ENCODE peak calls at places on chromosomes 2 and 18, in ten cellular contexts. V is upper lobe of left lung; O is aorta; X is tibial nerve; M is suprapubic skin; H is spleen; U is GM23248; J is CD8-positive, alpha-beta T cell; N is PC-3; C is gastrocnemius medialis. F is an unnamed sample.
A peak's percentile ranks its signal among the peaks of the same experiment; 100 is the strongest.

GRCh38 chr2:199861116-199861774 is 10.3 kb upstream of the FTCDNL1 start:
- DNase-seq in M (no peak), U (peak; percentile 54), X (no peak), O (no peak), J (no peak), C (no peak), H (no peak), N (peak; percentile 47), V (no peak), F (no peak)

GRCh38 chr18:9690418-9691178 is 17.5 kb upstream of the RAB31 start:
- DNase-seq in U (no peak), H (no peak), C (no peak), X (no peak), V (no peak), O (no peak), J (no peak), M (no peak), N (no peak), F (no peak)

GRCh38 chr2:241473399-241473798 is 35.0 kb downstream of the STK25 start:
- DNase-seq in J (no peak), M (no peak), O (peak; percentile 15), H (peak; percentile 24), V (no peak), X (no peak), C (no peak), N (no peak), U (no peak), F (no peak)

GRCh38 chr2:28507806-28508764 is 12.2 kb downstream of the PLB1 start:
- DNase-seq in V (no peak), H (no peak), M (no peak), J (no peak), U (no peak), X (no peak), C (no peak), O (no peak), N (peak; percentile 95), F (peak; percentile 13)

GRCh38 chr2:75560768-75561565 is at the start of gene EVA1A:
- DNase-seq in X (no peak), N (peak; percentile 72), C (no peak), M (no peak), O (peak; percentile 73), H (no peak), J (no peak), V (peak; percentile 70), U (peak; percentile 88), F (peak; percentile 91)

GRCh38 chr2:71072492-71072891 is 4.0 kb downstream of the NAGK start:
- DNase-seq in U (no peak), C (no peak), X (no peak), O (no peak), H (peak; percentile 85), J (no peak), M (no peak), V (no peak), N (no peak), F (no peak)

GRCh38 chr18:62436636-62437519 is 85.9 kb upstream of the ZCCHC2 start:
- DNase-seq in M (peak; percentile 94), N (peak; percentile 55), H (peak; percentile 81), U (peak; percentile 90), O (peak; percentile 97), X (peak; percentile 80), C (peak; percentile 96), J (peak; percentile 11), V (peak; percentile 82), F (peak; percentile 57)

GRCh38 chr2:75605770-75606535 is 40.6 kb upstream of the MRPL19 start:
- DNase-seq in H (no peak), J (no peak), O (no peak), V (peak; percentile 68), C (no peak), N (peak; percentile 98), U (peak; percentile 99), X (no peak), M (no peak), F (no peak)

GRCh38 chr2:94986392-94986963 is 39.0 kb upstream of the MAL start:
- DNase-seq in X (no peak), J (peak; percentile 45), M (no peak), U (peak; percentile 77), V (peak; percentile 69), H (no peak), O (no peak), N (peak; percentile 80), C (no peak), F (peak; percentile 29)

GRCh38 chr18:48728204-48728833 is 189.5 kb downstream of the CTIF start:
- DNase-seq in O (peak; percentile 87), V (peak; percentile 43), J (no peak), C (peak; percentile 54), M (no peak), U (peak; percentile 97), X (no peak), H (no peak), N (peak; percentile 83), F (peak; percentile 18)

GRCh38 chr2:64688909-64689308 is 35.2 kb upstream of the SERTAD2 start:
- DNase-seq in O (no peak), J (no peak), C (no peak), X (no peak), M (no peak), V (no peak), N (no peak), U (no peak), H (no peak), F (no peak)

GRCh38 chr18:35436076-35436649 is 59.0 kb upstream of the ZNF396 start:
- DNase-seq in H (no peak), X (no peak), J (no peak), M (no peak), N (peak; percentile 68), V (no peak), U (no peak), C (no peak), O (no peak), F (no peak)

GRCh38 chr2:226995625-226996041 is 159.8 kb downstream of the RHBDD1 start:
- DNase-seq in M (no peak), V (no peak), N (peak; percentile 97), C (no peak), U (peak; percentile 92), X (no peak), H (no peak), J (no peak), O (peak; percentile 79), F (no peak)

GRCh38 chr2:19488009-19488691 is 129.7 kb upstream of the OSR1 start:
- DNase-seq in M (no peak), J (no peak), V (no peak), C (no peak), U (peak; percentile 86), N (peak; percentile 94), O (no peak), H (no peak), X (no peak), F (no peak)

GRCh38 chr2:204971219-204971907 is 426.1 kb downstream of the PARD3B start:
- DNase-seq in X (no peak), H (no peak), C (no peak), M (no peak), N (no peak), J (no peak), V (no peak), O (no peak), U (no peak), F (no peak)

GRCh38 chr2:204972161-204972560 is 426.9 kb downstream of the PARD3B start:
- DNase-seq in M (no peak), V (no peak), X (no peak), C (no peak), H (no peak), O (no peak), J (no peak), U (no peak), N (no peak), F (no peak)

GRCh38 chr2:204972606-204973336 is 427.5 kb downstream of the PARD3B start:
- DNase-seq in O (no peak), J (no peak), V (no peak), M (no peak), C (no peak), U (no peak), H (no peak), N (no peak), X (no peak), F (no peak)

GRCh38 chr2:204964413-204964812 is 419.1 kb downstream of the PARD3B start:
- DNase-seq in H (no peak), C (no peak), X (no peak), M (no peak), O (no peak), V (no peak), J (no peak), N (no peak), U (no peak), F (no peak)

GRCh38 chr2:204967199-204967995 is 422.1 kb downstream of the PARD3B start:
- DNase-seq in X (no peak), V (no peak), C (no peak), H (no peak), J (peak; percentile 85), M (no peak), O (no peak), N (no peak), U (no peak), F (no peak)
- H3K4me1 ChIP-seq in X (peaks cover under 1% of the 10 kb centered on the region), V (no peaks in the 10 kb centered on the region), C (peaks cover 8% of the 10 kb centered on the region), H (peaks cover 13% of the 10 kb centered on the region), J (peaks cover 64% of the 10 kb centered on the region), M (no peaks in the 10 kb centered on the region), O (no peaks in the 10 kb centered on the region), N (no peaks in the 10 kb centered on the region), U (no peaks in the 10 kb centered on the region), F (no peaks in the 10 kb centered on the region)

GRCh38 chr2:82320296-82320695 is 2015.7 kb upstream of the LRRTM1 start:
- DNase-seq in O (no peak), X (no peak), N (no peak), J (no peak), U (no peak), C (no peak), V (no peak), M (no peak), H (no peak), F (no peak)
- H3K27me3 ChIP-seq in O (no peaks in the 10 kb centered on the region), X (no peaks in the 10 kb centered on the region), N (no peaks in the 10 kb centered on the region), J (no peaks in the 10 kb centered on the region), U (no peaks in the 10 kb centered on the region), C (no peaks in the 10 kb centered on the region), V (no peaks in the 10 kb centered on the region), M (no peaks in the 10 kb centered on the region), H (no peaks in the 10 kb centered on the region), F (no peaks in the 10 kb centered on the region)

GRCh38 chr2:11853197-11853588 is 106.8 kb downstream of the LPIN1 start:
- DNase-seq in V (no peak), H (peak; percentile 34), U (no peak), J (no peak), M (no peak), X (no peak), N (no peak), C (no peak), O (no peak), F (no peak)
- H3K4me3 ChIP-seq in V (no peak overlapping the region), H (no peak overlapping the region), U (no peak overlapping the region), J (no peak overlapping the region), M (no peak overlapping the region), X (no peak overlapping the region), N (no peak overlapping the region), C (no peak overlapping the region), O (no peak overlapping the region), F (no peak overlapping the region)

GRCh38 chr2:25259744-25260124 is 82.0 kb downstream of the DNMT3A start:
- DNase-seq in J (no peak), N (no peak), U (no peak), O (no peak), X (no peak), V (no peak), M (no peak), C (no peak), H (no peak), F (no peak)
- H3K4me1 ChIP-seq in J (peaks cover 18% of the 10 kb centered on the region), N (no peaks in the 10 kb centered on the region), U (peaks cover 10% of the 10 kb centered on the region), O (no peaks in the 10 kb centered on the region), X (no peaks in the 10 kb centered on the region), V (peaks cover 5% of the 10 kb centered on the region), M (peaks cover 12% of the 10 kb centered on the region), C (peaks cover 16% of the 10 kb centered on the region), H (peaks cover 4% of the 10 kb centered on the region), F (no peaks in the 10 kb centered on the region)

F was measured in pancreas.